ENCODE peak calls at places on chromosomes 7 and 10, in four cellular contexts. X is heart left ventricle, K is upper lobe of right lung, F is K562. D is an unnamed sample.

GRCh38 chr7:102236592-102237287 is 49.9 kb upstream of the SH2B2 start:
- DNase-seq in X (peak; percentile 56), K (no peak), F (peak; percentile 81), D (peak; percentile 75)

GRCh38 chr7:110442386-110442837 is 648.5 kb upstream of the LRRN3 start:
- DNase-seq in X (no peak), K (no peak), F (peak; percentile 21), D (no peak)

GRCh38 chr7:3179456-3179855 is 121.6 kb upstream of the SDK1 start:
- DNase-seq in X (no peak), K (no peak), F (no peak), D (no peak)

GRCh38 chr7:117230276-117231046 is 92.4 kb downstream of the WNT2 start:
- DNase-seq in X (no peak), K (no peak), F (peak; percentile 24), D (no peak)

GRCh38 chr10:36538945-36539586 is 586.3 kb upstream of the ANKRD30A start:
- DNase-seq in X (peak; percentile 20), K (no peak), F (no peak), D (no peak)

GRCh38 chr10:113426181-113426837 is 126.5 kb upstream of the HABP2 start:
- DNase-seq in X (no peak), K (no peak), F (no peak), D (no peak)

GRCh38 chr10:22803201-22803895 is 89.0 kb upstream of the PIP4K2A start:
- DNase-seq in X (no peak), K (no peak), F (no peak), D (no peak)

GRCh38 chr10:131027256-131027655 is 284.3 kb downstream of the TCERG1L start:
- DNase-seq in X (no peak), K (peak; percentile 41), F (no peak), D (peak; percentile 55)

GRCh38 chr10:101123085-101123814 is 7.8 kb upstream of the TLX1 start:
- DNase-seq in X (no peak), K (no peak), F (no peak), D (no peak)

GRCh38 chr10:105797234-105797890 is 1156.3 kb downstream of the SORCS3 start:
- DNase-seq in X (no peak), K (no peak), F (peak; percentile 1), D (no peak)

GRCh38 chr10:29761916-29762315 is 127.1 kb upstream of the SVIL start:
- DNase-seq in X (no peak), K (no peak), F (no peak), D (no peak)

GRCh38 chr10:132231656-132232552 is 45.2 kb downstream of the DPYSL4 start:
- DNase-seq in X (no peak), K (no peak), F (no peak), D (no peak)

GRCh38 chr10:23918090-23918704 is 290.7 kb upstream of the KIAA1217 start:
- DNase-seq in X (peak; percentile 41), K (no peak), F (no peak), D (no peak)

GRCh38 chr10:10320981-10321380 is 696.7 kb upstream of the CELF2 start:
- DNase-seq in X (no peak), K (no peak), F (no peak), D (no peak)

GRCh38 chr10:111203615-111204014 is 126.8 kb downstream of the ADRA2A start:
- DNase-seq in X (peak; percentile 28), K (no peak), F (no peak), D (no peak)

GRCh38 chr10:29039659-29040309 is 249.1 kb upstream of the LYZL1 start:
- DNase-seq in X (no peak), K (no peak), F (no peak), D (no peak)

GRCh38 chr7:51031791-51032484 is 249.2 kb upstream of the GRB10 start:
- DNase-seq in X (no peak), K (no peak), F (no peak), D (no peak)

GRCh38 chr10:124465003-124465776 is 3.6 kb downstream of the LHPP start:
- DNase-seq in X (no peak), K (no peak), F (peak; percentile 39), D (no peak)

GRCh38 chr10:48778193-48778857 is 93.7 kb downstream of the WDFY4 start:
- DNase-seq in X (no peak), K (no peak), F (no peak), D (no peak)

GRCh38 chr10:101060951-101061813 is 607 bp upstream of the KAZALD1 start:
- DNase-seq in X (peak; percentile 97), K (peak; percentile 99), F (peak; percentile 93), D (peak; percentile 96)

GRCh38 chr7:50068850-50069551 is 24.0 kb downstream of the ZPBP start:
- DNase-seq in X (peak; percentile 24), K (no peak), F (no peak), D (no peak)

GRCh38 chr10:31926765-31927596 is 1.6 kb downstream of the ARHGAP12 start:
- DNase-seq in X (no peak), K (no peak), F (peak; percentile 34), D (no peak)

GRCh38 chr10:27745719-27746363 is at the start of gene MKX:
- DNase-seq in X (peak; percentile 20), K (peak; percentile 78), F (no peak), D (peak; percentile 87)

GRCh38 chr7:698515-699259 is 27.8 kb upstream of the DNAAF5 start:
- DNase-seq in X (no peak), K (peak; percentile 48), F (no peak), D (peak; percentile 40)

GRCh38 chr7:102080371-102081243 is 206.1 kb upstream of the SH2B2 start:
- DNase-seq in X (no peak), K (peak; percentile 27), F (peak; percentile 97), D (no peak)

GRCh38 chr10:29691564-29692064 is 56.8 kb upstream of the SVIL start:
- DNase-seq in X (peak; percentile 27), K (no peak), F (no peak), D (no peak)

GRCh38 chr7:114825423-114825951 is 96.4 kb upstream of the MDFIC start:
- DNase-seq in X (no peak), K (no peak), F (no peak), D (no peak)

GRCh38 chr10:1202343-1202742 is 146.2 kb downstream of the WDR37 start:
- DNase-seq in X (peak; percentile 5), K (peak; percentile 29), F (no peak), D (no peak)

GRCh38 chr7:104967088-104967487 is 46.9 kb upstream of the KMT2E start:
- DNase-seq in X (no peak), K (no peak), F (peak; percentile 81), D (no peak)

GRCh38 chr7:73338321-73338720 is 10.4 kb downstream of the FKBP6 start:
- DNase-seq in X (no peak), K (no peak), F (no peak), D (no peak)

GRCh38 chr7:151497306-151497871 is 22.3 kb downstream of the RHEB start:
- DNase-seq in X (no peak), K (no peak), F (no peak), D (no peak)

GRCh38 chr7:151495360-151495759 is 24.3 kb downstream of the RHEB start:
- DNase-seq in X (no peak), K (no peak), F (no peak), D (no peak)

GRCh38 chr7:151501676-151502075 is 18.0 kb downstream of the RHEB start:
- DNase-seq in X (no peak), K (no peak), F (no peak), D (no peak)

GRCh38 chr7:151494569-151495284 is 25.0 kb downstream of the RHEB start:
- DNase-seq in X (no peak), K (no peak), F (no peak), D (no peak)

DNA sequence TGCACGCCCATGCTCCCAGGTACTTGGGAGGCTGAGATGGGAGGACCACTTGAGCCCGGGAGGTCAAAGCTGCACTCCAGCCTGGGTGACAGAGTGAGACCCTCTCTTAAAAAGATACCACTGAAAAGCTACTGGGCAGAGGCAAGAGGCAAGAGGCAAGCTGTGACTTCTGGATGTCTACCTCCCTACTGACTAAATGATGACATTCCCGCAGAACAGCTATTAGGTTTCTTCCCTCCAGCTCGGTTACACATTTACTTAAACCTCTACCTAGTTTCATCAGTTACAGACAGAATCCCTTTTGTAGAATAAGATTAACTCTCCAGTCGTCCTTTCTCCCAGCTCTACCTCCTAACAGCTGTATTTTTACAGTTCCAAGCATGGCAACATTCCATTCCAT is 21.2 kb downstream of the RHEB start:
- DNase-seq in X (no peak), K (no peak), F (no peak), D (no peak)
- H3K27ac ChIP-seq in X (no peak overlapping the region), K (no peak overlapping the region), F (no peak overlapping the region), D (no peak overlapping the region)

GRCh38 chr7:142120474-142121000 is 9.0 kb downstream of the MGAM2 start:
- DNase-seq in X (no peak), K (no peak), F (no peak), D (no peak)
- H3K27ac ChIP-seq in X (no peak overlapping the region), K (no peak overlapping the region), F (no peak overlapping the region), D (no peak overlapping the region)

GRCh38 chr7:81385370-81385769 is 384.5 kb downstream of the HGF start:
- DNase-seq in X (no peak), K (no peak), F (no peak), D (no peak)
- H3K27ac ChIP-seq in X (no peak overlapping the region), K (no peak overlapping the region), F (no peak overlapping the region), D (no peak overlapping the region)

GRCh38 chr7:93228302-93228701 is 2.0 kb upstream of the HEPACAM2 start:
- DNase-seq in X (no peak), K (no peak), F (peak; percentile 75), D (no peak)

GRCh38 chr7:93231264-93231663 is 902 bp upstream of the VPS50 start:
- DNase-seq in X (no peak), K (no peak), F (no peak), D (no peak)

GRCh38 chr7:93231799-93232672 is at the start of gene VPS50:
- DNase-seq in X (peak; percentile 92), K (peak; percentile 95), F (peak; percentile 97), D (peak; percentile 97)

GRCh38 chr7:93232673-93233018 is 480 bp downstream of the VPS50 start:
- DNase-seq in X (no peak), K (no peak), F (peak; percentile 54), D (no peak)
- H3K27ac ChIP-seq in X (no peak overlapping the region), K (peak overlapping the region; percentile 65), F (no peak overlapping the region), D (peak overlapping the region; percentile 59)

GRCh38 chr10:75295901-75296441 is 60.2 kb upstream of the COMTD1 start:
- DNase-seq in X (no peak), K (no peak), F (no peak), D (peak; percentile 77)
- H3K27ac ChIP-seq in X (peak overlapping the region; percentile 93), K (peak overlapping the region; percentile 94), F (no peak overlapping the region), D (peak overlapping the region; percentile 89)